ENCODE peak calls at places on chromosome 10, in ten cellular contexts. A is right atrium auricular region; T is progenitor cell of endocrine pancreas; U is CD8-positive, alpha-beta T cell; V is mesothelial cell of epicardium; F is activated B cell treated with CpG ODN at 0.5 μM for 24 hours; E is astrocyte; L is cardiac muscle cell; Q is pancreas; S is heart right ventricle. G is an unnamed sample.

GRCh38 chr10:13959443-13960359 is 371.0 kb downstream of the FRMD4A start:
- DNase-seq in A (no peak), T (no peak), U (no peak), V (no peak), F (no peak), E (no peak), L (peak), Q (no peak), S (no peak), G (peak)

GRCh38 chr10:93059975-93060886 is at the start of gene CYP26C1:
- DNase-seq in A (no peak), T (no peak), U (no peak), V (no peak), F (no peak), E (no peak), L (no peak), Q (no peak), S (no peak), G (no peak)

GRCh38 chr10:69130251-69130650 is 6.3 kb downstream of the VPS26A start:
- DNase-seq in A (no peak), T (no peak), U (no peak), V (no peak), F (no peak), E (peak), L (no peak), Q (no peak), S (no peak), G (no peak)

GRCh38 chr10:87799860-87800259 is 18.2 kb downstream of the ATAD1 start:
- DNase-seq in A (no peak), T (no peak), U (no peak), V (no peak), F (no peak), E (no peak), L (no peak), Q (no peak), S (no peak), G (no peak)

GRCh38 chr10:86123304-86123703 is 243.3 kb downstream of the GRID1 start:
- DNase-seq in A (no peak), T (no peak), U (no peak), V (no peak), F (no peak), E (no peak), L (no peak), Q (no peak), S (no peak), G (no peak)

GRCh38 chr10:95389982-95390381 is 99.2 kb upstream of the PDLIM1 start:
- DNase-seq in A (no peak), T (no peak), U (no peak), V (no peak), F (no peak), E (no peak), L (no peak), Q (no peak), S (no peak), G (no peak)

GRCh38 chr10:45001382-45002148 is 842 bp downstream of the ZNF22 start:
- DNase-seq in A (no peak), T (no peak), U (peak), V (no peak), F (peak), E (peak), L (peak), Q (peak), S (peak), G (peak)

GRCh38 chr10:127375423-127375822 is 173.7 kb upstream of the NPS start:
- DNase-seq in A (no peak), T (no peak), U (no peak), V (no peak), F (no peak), E (no peak), L (no peak), Q (no peak), S (no peak), G (no peak)

GRCh38 chr10:77636967-77637473 is 588 bp downstream of the KCNMA1 start:
- DNase-seq in A (no peak), T (no peak), U (no peak), V (no peak), F (no peak), E (no peak), L (peak), Q (peak), S (no peak), G (no peak)

GRCh38 chr10:38163617-38164016 is 69.5 kb downstream of the ZNF37A start:
- DNase-seq in A (no peak), T (no peak), U (no peak), V (no peak), F (no peak), E (no peak), L (no peak), Q (no peak), S (no peak), G (no peak)

GRCh38 chr10:133275683-133276092 is 980 bp downstream of the ADAM8 start:
- DNase-seq in A (no peak), T (no peak), U (no peak), V (no peak), F (peak), E (no peak), L (no peak), Q (no peak), S (no peak), G (no peak)

GRCh38 chr10:96401036-96401435 is 42.2 kb upstream of the OPALIN start:
- DNase-seq in A (no peak), T (no peak), U (no peak), V (no peak), F (no peak), E (no peak), L (no peak), Q (no peak), S (no peak), G (no peak)

GRCh38 chr10:102519246-102519805 is 15.6 kb downstream of the SUFU start:
- DNase-seq in A (no peak), T (no peak), U (no peak), V (no peak), F (no peak), E (no peak), L (no peak), Q (no peak), S (no peak), G (no peak)

GRCh38 chr10:62866451-62866850 is 50.3 kb upstream of the EGR2 start:
- DNase-seq in A (no peak), T (no peak), U (no peak), V (no peak), F (no peak), E (no peak), L (no peak), Q (no peak), S (no peak), G (no peak)

GRCh38 chr10:97538401-97538800 is 34.2 kb upstream of the ANKRD2 start:
- DNase-seq in A (no peak), T (no peak), U (no peak), V (no peak), F (no peak), E (peak), L (no peak), Q (no peak), S (no peak), G (peak)

GRCh38 chr10:96678725-96679124 is 41.6 kb downstream of the PIK3AP1 start:
- DNase-seq in A (no peak), T (no peak), U (no peak), V (no peak), F (no peak), E (no peak), L (no peak), Q (no peak), S (no peak), G (no peak)

GRCh38 chr10:121838149-121838548 is 89.7 kb downstream of the ATE1 start:
- DNase-seq in A (no peak), T (no peak), U (no peak), V (no peak), F (no peak), E (no peak), L (no peak), Q (no peak), S (no peak), G (no peak)

GRCh38 chr10:72954596-72955569 is at the start of gene PLA2G12B:
- DNase-seq in A (no peak), T (no peak), U (no peak), V (no peak), F (no peak), E (no peak), L (peak), Q (no peak), S (no peak), G (no peak)

GRCh38 chr10:29687411-29688160 is 52.8 kb upstream of the SVIL start:
- DNase-seq in A (no peak), T (no peak), U (no peak), V (no peak), F (no peak), E (peak), L (no peak), Q (no peak), S (no peak), G (peak)

GRCh38 chr10:31467791-31468535 is 148.9 kb downstream of the ZEB1 start:
- DNase-seq in A (no peak), T (no peak), U (no peak), V (no peak), F (no peak), E (peak), L (no peak), Q (peak), S (peak), G (no peak)

GRCh38 chr10:130824230-130825014 is 487.1 kb downstream of the TCERG1L start:
- DNase-seq in A (no peak), T (no peak), U (no peak), V (no peak), F (no peak), E (no peak), L (no peak), Q (no peak), S (no peak), G (no peak)

GRCh38 chr10:109593686-109594085 is 329.6 kb downstream of the XPNPEP1 start:
- DNase-seq in A (no peak), T (no peak), U (no peak), V (no peak), F (no peak), E (no peak), L (no peak), Q (no peak), S (no peak), G (no peak)

GRCh38 chr10:124221356-124222297 is 128.2 kb upstream of the CHST15 start:
- DNase-seq in A (no peak), T (no peak), U (no peak), V (no peak), F (no peak), E (peak), L (peak), Q (no peak), S (peak), G (no peak)

GRCh38 chr10:115092555-115093285 is 445 bp upstream of the ATRNL1 start:
- DNase-seq in A (no peak), T (peak), U (no peak), V (peak), F (peak), E (peak), L (peak), Q (peak), S (peak), G (peak)

GRCh38 chr10:108393111-108393510 is 1228.6 kb upstream of the SORCS1 start:
- DNase-seq in A (no peak), T (no peak), U (no peak), V (no peak), F (no peak), E (peak), L (no peak), Q (no peak), S (no peak), G (peak)

GRCh38 chr10:75497997-75498797 is 66.8 kb downstream of the LRMDA start:
- DNase-seq in A (no peak), T (no peak), U (no peak), V (no peak), F (no peak), E (peak), L (no peak), Q (no peak), S (no peak), G (peak)

GRCh38 chr10:102410427-102411073 is 8.0 kb downstream of the PSD start:
- DNase-seq in A (no peak), T (peak), U (no peak), V (no peak), F (peak), E (no peak), L (peak), Q (peak), S (no peak), G (peak)

DNA sequence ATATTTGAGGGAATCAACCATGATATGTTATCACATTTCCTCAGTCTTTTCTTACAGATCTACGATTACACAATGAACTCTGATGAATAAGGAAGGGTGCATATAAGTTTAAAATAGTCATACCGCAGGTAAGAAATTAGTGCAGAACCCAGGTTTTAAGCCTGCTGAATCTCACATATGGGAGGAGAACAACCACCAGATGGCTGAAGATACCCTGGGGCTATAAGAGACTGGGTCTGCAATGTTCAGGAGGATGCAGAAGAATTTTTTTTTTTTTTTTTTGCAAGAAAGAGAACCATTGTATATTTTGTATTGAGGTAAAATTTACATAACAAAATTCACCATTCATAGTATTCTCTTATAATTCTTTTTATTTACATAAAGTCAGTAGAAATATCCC is 372.3 kb upstream of the MYO3A start:
- DNase-seq in A (no peak), T (no peak), U (no peak), V (no peak), F (no peak), E (no peak), L (no peak), Q (no peak), S (no peak), G (no peak)
- TF ChIP-seq CTCF in A (no peak), T (no peak), U (no peak), V (no peak), F (no peak), E (no peak), L (no peak), Q (no peak), S (no peak), G (no peak)

GRCh38 chr10:4509405-4509804 is 316.6 kb upstream of the AKR1E2 start:
- DNase-seq in A (no peak), T (no peak), U (no peak), V (no peak), F (no peak), E (no peak), L (no peak), Q (no peak), S (no peak), G (no peak)

GRCh38 chr10:4515711-4516110 is 310.3 kb upstream of the AKR1E2 start:
- DNase-seq in A (no peak), T (no peak), U (no peak), V (no peak), F (no peak), E (no peak), L (no peak), Q (no peak), S (no peak), G (no peak)

GRCh38 chr10:4511559-4511958 is 314.4 kb upstream of the AKR1E2 start:
- DNase-seq in A (no peak), T (no peak), U (no peak), V (no peak), F (no peak), E (no peak), L (no peak), Q (no peak), S (no peak), G (no peak)

GRCh38 chr10:4514445-4515108 is 311.4 kb upstream of the AKR1E2 start:
- DNase-seq in A (peak), T (no peak), U (no peak), V (no peak), F (peak), E (no peak), L (no peak), Q (no peak), S (peak), G (peak)

GRCh38 chr10:4512557-4513286 is 313.3 kb upstream of the AKR1E2 start:
- DNase-seq in A (peak), T (no peak), U (no peak), V (no peak), F (no peak), E (peak), L (peak), Q (no peak), S (peak), G (peak)
- TF ChIP-seq CTCF in A (no peak), T (peak), U (no peak), V (no peak), F (no peak), E (peak), L (peak), Q (no peak), S (peak), G (peak)

DNA sequence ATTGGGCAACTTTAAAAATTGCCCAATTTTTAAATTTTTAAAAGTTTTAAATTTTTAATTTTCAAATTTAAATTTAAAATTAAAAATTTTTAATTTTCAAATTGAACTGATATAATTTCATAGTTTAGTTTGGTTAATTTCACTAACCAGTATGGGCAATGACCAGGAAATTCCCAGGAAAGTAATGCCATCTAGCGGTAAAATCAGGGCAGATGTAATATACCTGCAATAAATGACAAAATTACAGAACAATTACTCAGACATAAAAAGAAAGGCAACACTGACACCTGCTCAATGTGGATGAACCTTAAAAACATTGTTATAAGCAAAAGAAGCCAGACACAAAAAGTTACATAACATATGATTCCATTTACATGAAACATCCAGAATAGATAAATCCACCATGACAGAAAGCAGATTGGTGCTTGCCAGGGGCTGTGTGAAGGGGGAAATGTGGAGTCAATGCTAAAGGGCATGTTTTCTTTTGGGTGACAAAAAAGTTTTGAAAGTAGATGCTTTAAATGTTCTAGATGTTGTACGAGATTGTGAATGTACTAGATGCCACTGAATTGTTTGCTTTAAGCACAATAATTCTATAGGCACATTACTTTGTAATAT is 28.6 kb upstream of the SLC16A12 start:
- DNase-seq in A (no peak), T (no peak), U (no peak), V (no peak), F (no peak), E (peak), L (peak), Q (no peak), S (peak), G (peak)
- TF ChIP-seq CTCF in A (peak), T (peak), U (peak), V (peak), F (no peak), E (peak), L (peak), Q (peak), S (peak), G (peak)

GRCh38 chr10:117537904-117538524 is 4.5 kb upstream of the EMX2 start:
- DNase-seq in A (no peak), T (no peak), U (no peak), V (no peak), F (no peak), E (no peak), L (no peak), Q (no peak), S (no peak), G (no peak)
- TF ChIP-seq CTCF in A (no peak), T (no peak), U (no peak), V (peak), F (no peak), E (no peak), L (no peak), Q (no peak), S (no peak), G (no peak)

GRCh38 chr10:58531084-58531695 is 18.5 kb downstream of the BICC1 start:
- DNase-seq in A (no peak), T (peak), U (no peak), V (no peak), F (no peak), E (peak), L (peak), Q (peak), S (peak), G (peak)
- TF ChIP-seq CTCF in A (peak), T (peak), U (peak), V (peak), F (no peak), E (peak), L (peak), Q (peak), S (peak), G (peak)

DNA sequence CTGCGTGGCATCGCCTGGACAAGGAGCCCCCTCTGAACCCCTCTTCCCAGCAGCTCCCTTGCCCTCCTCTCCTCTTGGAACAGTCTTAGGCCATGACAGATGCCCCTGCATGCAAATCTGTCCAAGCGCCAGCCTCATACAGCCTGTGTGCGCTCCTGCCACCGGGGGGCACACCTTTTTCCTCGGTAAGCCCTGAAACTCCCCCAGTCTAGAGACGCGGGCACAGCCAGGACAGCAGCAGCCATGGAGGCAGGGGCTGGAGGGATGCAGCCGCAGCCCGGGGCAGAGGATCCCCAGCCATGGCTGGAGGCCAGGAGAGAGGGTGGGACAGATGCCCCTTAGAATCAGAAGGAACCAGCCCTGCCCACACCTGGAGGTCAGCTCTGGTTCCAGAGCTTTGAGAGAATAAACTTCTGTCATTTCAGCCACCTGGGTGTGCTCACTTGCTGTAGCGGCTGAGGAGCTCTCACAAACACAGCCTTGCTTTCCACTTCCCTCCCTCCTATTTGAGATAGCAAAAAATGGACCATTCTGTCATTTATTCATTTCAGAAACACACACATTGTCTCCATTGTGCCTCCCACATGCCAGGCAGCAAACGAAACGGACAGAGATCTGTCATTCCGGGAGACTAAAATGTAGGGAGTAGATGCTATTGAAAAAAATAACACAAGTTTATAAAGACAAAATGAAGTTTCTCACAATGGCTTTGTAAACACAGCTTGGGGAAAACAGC is 241.5 kb downstream of the WDR37 start:
- DNase-seq in A (no peak), T (no peak), U (no peak), V (no peak), F (no peak), E (no peak), L (peak), Q (no peak), S (peak), G (no peak)
- TF ChIP-seq CTCF in A (no peak), T (peak), U (no peak), V (no peak), F (no peak), E (no peak), L (no peak), Q (no peak), S (no peak), G (no peak)

GRCh38 chr10:43380610-43381222 is 9.3 kb downstream of the FXYD4 start:
- DNase-seq in A (no peak), T (no peak), U (no peak), V (no peak), F (no peak), E (no peak), L (no peak), Q (no peak), S (no peak), G (no peak)
- TF ChIP-seq CTCF in A (no peak), T (no peak), U (no peak), V (peak), F (no peak), E (peak), L (peak), Q (no peak), S (no peak), G (peak)